ENCODE peak calls at places on chromosomes 13 and 19, in six cellular contexts. J is CD8-positive, alpha-beta T cell; W is RWPE1; L is prostate gland; Q is heart right ventricle; K is GM12865. G is an unnamed sample.

GRCh38 chr13:51465124-51465523 is 12.3 kb upstream of the INTS6 start:
- DNase-seq in W (no peak), Q (no peak), J (no peak), L (no peak), K (no peak), G (no peak)

GRCh38 chr13:110382229-110382628 is 75.1 kb downstream of the COL4A2 start:
- DNase-seq in W (peak; percentile 75), J (no peak), Q (no peak), K (no peak), L (no peak), G (no peak)

GRCh38 chr13:94921181-94921580 is 208.8 kb upstream of the SOX21 start:
- DNase-seq in W (no peak), J (no peak), K (no peak), L (no peak), Q (no peak), G (no peak)

GRCh38 chr19:42062381-42062780 is 7.6 kb downstream of the GRIK5 start:
- DNase-seq in L (no peak), J (no peak), W (no peak), Q (no peak), K (no peak), G (no peak)

GRCh38 chr13:37364024-37364423 is 234.5 kb downstream of the POSTN start:
- DNase-seq in J (no peak), K (no peak), W (no peak), Q (no peak), L (no peak), G (no peak)

GRCh38 chr13:113408562-113408961 is 44.6 kb upstream of the GRTP1 start:
- DNase-seq in L (no peak), J (no peak), Q (no peak), W (no peak), K (no peak), G (peak; percentile 22)

GRCh38 chr13:99617474-99618255 is 116.4 kb downstream of the TM9SF2 start:
- DNase-seq in L (no peak), J (no peak), W (no peak), Q (peak; percentile 38), K (peak; percentile 63), G (no peak)

GRCh38 chr19:31497709-31498108 is 148.5 kb upstream of the TSHZ3 start:
- DNase-seq in L (no peak), W (no peak), J (no peak), Q (no peak), K (no peak), G (no peak)

GRCh38 chr13:99050983-99051488 is 73.2 kb upstream of the DOCK9 start:
- DNase-seq in J (no peak), W (no peak), K (no peak), Q (no peak), L (no peak), G (no peak)

GRCh38 chr19:55141696-55142095 is 7.3 kb downstream of the TNNT1 start:
- DNase-seq in L (no peak), K (no peak), Q (no peak), W (no peak), J (no peak), G (no peak)

GRCh38 chr19:14686411-14686810 is 3.4 kb upstream of the ZNF333 start:
- DNase-seq in W (no peak), K (peak; percentile 66), Q (no peak), J (no peak), L (no peak), G (no peak)
- TF ChIP-seq CTCF in W (no peak), K (no peak), Q (peak; percentile 54), J (peak; percentile 51), L (peak; percentile 8), G (peak; percentile 56)

GRCh38 chr13:49897713-49898112 is 38.4 kb downstream of the SPRYD7 start:
- DNase-seq in W (no peak), L (no peak), Q (no peak), K (no peak), J (no peak), G (no peak)
- TF ChIP-seq CTCF in W (no peak), L (no peak), Q (no peak), K (no peak), J (no peak), G (no peak)

DNA sequence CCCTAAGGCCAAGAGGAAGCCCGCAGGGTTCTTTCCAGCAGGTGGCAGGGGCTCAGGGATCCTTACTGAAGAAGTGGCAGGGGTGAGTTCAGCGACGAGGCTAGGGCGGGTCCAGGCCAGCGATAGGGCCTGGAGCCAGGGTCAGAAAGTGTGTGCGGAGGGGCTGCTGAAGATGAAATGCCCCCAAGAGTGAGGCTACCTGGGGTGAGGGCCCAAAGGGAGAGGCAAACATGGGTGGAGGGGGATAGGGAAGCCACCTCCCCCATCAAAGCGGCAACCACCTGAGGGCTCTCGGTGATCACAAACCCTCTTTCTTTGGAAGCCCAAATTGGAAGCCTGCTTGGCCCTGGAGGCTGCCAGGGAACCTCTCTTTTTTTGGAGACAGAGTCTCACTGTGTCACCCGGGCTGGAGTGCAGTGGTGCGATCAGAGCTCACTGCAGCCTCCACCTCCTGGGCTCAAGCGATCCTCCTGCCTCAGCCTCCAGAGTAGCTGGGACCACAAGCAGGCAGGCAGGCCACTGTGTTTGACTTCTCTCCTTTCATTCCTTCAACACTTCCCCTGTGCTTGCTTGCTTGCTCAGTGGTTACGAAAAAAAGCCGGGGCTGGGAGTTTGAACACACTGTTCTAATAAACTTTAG is 1.2 kb upstream of the ATP8B3 start:
- DNase-seq in L (no peak), K (no peak), Q (no peak), W (no peak), J (no peak), G (no peak)
- TF ChIP-seq CTCF in L (no peak), K (no peak), Q (no peak), W (no peak), J (peak; percentile 4), G (peak; percentile 6)

GRCh38 chr19:11342429-11342828 is 3.0 kb upstream of the RAB3D start:
- DNase-seq in K (no peak), W (no peak), Q (no peak), L (no peak), J (no peak), G (no peak)

GRCh38 chr19:11347546-11347945 is 1.2 kb downstream of the CCDC159 start:
- DNase-seq in Q (no peak), K (no peak), L (no peak), J (no peak), W (no peak), G (no peak)

GRCh38 chr19:11349171-11349570 is 2.9 kb downstream of the CCDC159 start:
- DNase-seq in J (no peak), K (no peak), Q (no peak), L (no peak), W (no peak), G (no peak)

GRCh38 chr19:11345122-11345752 is 831 bp downstream of the TMEM205 start:
- DNase-seq in Q (no peak), J (no peak), K (peak; percentile 31), L (no peak), W (no peak), G (no peak)

DNA sequence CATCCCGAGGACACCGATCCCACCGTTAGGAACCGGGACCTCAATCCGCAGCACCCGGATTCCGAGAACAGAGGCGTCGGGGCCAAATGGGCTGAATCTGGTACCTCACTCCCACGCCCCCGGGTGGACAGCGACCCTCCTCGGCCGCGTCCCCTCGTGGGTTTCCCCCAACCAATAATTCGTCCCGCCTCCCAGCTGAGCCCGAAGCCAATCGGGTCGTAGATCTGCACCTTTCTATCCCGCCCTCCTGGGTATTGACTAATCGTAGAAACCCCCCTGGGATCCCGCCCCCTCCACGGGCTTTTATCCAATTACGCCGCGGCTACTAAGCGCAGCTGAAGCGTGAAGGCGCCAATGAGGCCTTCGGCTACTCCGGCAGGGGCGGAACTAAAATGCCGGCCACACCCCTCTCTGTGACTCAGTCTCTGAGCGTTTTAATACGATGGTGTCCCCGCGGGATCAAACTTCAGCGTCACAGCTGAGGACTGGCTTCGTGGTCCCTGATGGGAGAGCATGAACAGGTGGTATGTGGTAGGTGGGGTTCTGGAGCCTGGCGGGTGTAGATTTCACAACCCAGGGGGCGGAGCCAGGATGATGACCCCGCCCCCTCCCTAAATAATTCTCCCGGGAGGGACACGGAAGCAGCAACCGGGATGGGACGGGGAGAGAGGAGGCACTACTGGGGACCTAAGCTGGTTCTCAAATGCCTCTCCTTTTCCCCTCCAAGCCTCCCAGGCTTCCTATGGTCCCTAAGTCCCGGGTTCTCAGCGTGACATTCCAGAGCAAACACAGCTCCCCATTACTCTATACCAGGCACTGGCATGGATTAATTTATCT is at the start of the genes CCDC159 and TMEM205:
- DNase-seq in K (peak; percentile 99), J (peak; percentile 97), Q (peak; percentile 99), L (peak; percentile 99), W (peak; percentile 99), G (peak; percentile 98)
- TF ChIP-seq CTCF in K (peak; percentile 13), J (no peak), Q (peak; percentile 11), L (peak; percentile 14), W (no peak), G (peak; percentile 25)

DNA sequence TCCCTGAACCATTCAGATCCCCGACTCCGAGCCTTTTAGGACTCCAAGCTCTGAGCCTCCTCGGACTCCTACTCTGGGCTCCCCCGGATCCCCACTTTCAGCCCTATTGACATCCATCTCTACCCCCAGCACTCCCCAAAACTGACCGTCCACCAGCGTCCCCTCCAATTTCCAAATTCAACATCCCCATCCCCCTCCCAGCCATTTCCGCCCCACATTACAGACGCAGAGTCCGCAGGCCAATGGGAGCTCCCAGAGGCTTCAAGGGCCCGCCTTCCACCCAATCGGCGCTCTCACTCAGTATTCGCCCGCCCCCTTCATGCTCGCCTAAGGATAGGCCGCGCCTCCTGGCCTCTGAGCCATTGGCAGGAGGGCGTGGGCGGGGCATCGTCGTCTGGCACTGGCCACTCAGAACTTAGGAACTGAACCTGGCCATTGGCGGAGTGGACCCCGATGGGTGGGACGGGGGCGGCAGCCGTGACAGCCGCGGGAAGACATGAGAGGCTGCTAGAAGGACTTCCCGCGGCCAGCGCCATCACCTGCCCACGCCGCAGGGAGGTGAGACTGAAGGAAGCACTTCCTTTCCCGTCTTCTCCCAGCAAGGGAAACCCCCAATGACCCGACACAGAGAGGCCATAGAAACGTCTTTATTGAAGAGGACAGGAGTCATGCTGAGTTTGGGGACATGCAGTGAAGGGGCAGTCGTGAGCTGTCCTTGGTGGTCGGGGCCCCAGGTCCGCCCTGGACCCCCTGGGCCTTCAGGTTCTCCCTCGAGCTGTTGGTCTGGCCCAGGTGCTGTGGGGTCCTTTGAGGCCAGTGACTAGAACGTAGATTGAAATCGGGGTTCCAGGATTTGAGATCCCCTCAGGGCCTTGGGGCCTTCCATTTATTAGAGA is at the start of gene ALKBH6:
- DNase-seq in K (peak; percentile 99), Q (peak; percentile 100), L (peak; percentile 99), W (peak; percentile 99), J (peak; percentile 98), G (peak; percentile 98)
- TF ChIP-seq CTCF in K (no peak), Q (peak; percentile 19), L (no peak), W (no peak), J (no peak), G (peak; percentile 40)

GRCh38 chr19:33311326-33311682 is 9.0 kb upstream of the CEBPA start:
- DNase-seq in J (no peak), Q (no peak), L (no peak), K (no peak), W (no peak), G (no peak)
- TF ChIP-seq CTCF in J (no peak), Q (peak; percentile 10), L (no peak), K (peak; percentile 18), W (no peak), G (peak; percentile 40)

GRCh38 chr13:36088001-36088400 is 43.2 kb downstream of the DCLK1 start:
- DNase-seq in W (peak; percentile 42), K (no peak), J (no peak), Q (no peak), L (no peak), G (no peak)
- TF ChIP-seq CTCF in W (no peak), K (no peak), J (no peak), Q (no peak), L (no peak), G (no peak)